ENCODE peak calls at places on chromosomes 2 and 18, in seven cellular contexts. W is CD4-positive, alpha-beta T cell; L is AG04450; A is coronary artery; Q is tibial artery; P is adrenal gland; K is sigmoid colon. O is an unnamed sample.

GRCh38 chr2:42867093-42868065 is 75.0 kb upstream of the HAAO start:
- DNase-seq in W (no peak), L (no peak), A (peak), Q (no peak), P (no peak), K (no peak), O (no peak)

GRCh38 chr2:45681675-45682074 is 30.2 kb downstream of the PRKCE start:
- DNase-seq in W (no peak), L (peak), A (no peak), Q (no peak), P (peak), K (no peak), O (no peak)

GRCh38 chr18:37403100-37403781 is 162.4 kb downstream of the CELF4 start:
- DNase-seq in W (no peak), L (peak), A (no peak), Q (no peak), P (peak), K (no peak), O (no peak)

GRCh38 chr2:64601785-64602391 is 51.8 kb downstream of the SERTAD2 start:
- DNase-seq in W (no peak), L (no peak), A (no peak), Q (no peak), P (no peak), K (no peak), O (no peak)

GRCh38 chr2:98751748-98752147 is 20.8 kb upstream of the MGAT4A start:
- DNase-seq in W (no peak), L (no peak), A (no peak), Q (no peak), P (no peak), K (no peak), O (no peak)

GRCh38 chr18:7817596-7817995 is 250.5 kb downstream of the PTPRM start:
- DNase-seq in W (no peak), L (no peak), A (no peak), Q (no peak), P (peak), K (no peak), O (no peak)

GRCh38 chr2:205930209-205930608 is 155.8 kb downstream of the INO80D start:
- DNase-seq in W (no peak), L (no peak), A (no peak), Q (no peak), P (peak), K (no peak), O (no peak)

GRCh38 chr2:106105151-106105922 is 88.8 kb downstream of the UXS1 start:
- DNase-seq in W (no peak), L (no peak), A (no peak), Q (no peak), P (no peak), K (no peak), O (no peak)

GRCh38 chr2:181411105-181411849 is 45.9 kb upstream of the ITGA4 start:
- DNase-seq in W (no peak), L (no peak), A (no peak), Q (no peak), P (no peak), K (no peak), O (no peak)

GRCh38 chr2:54336136-54336976 is 80.3 kb upstream of the TSPYL6 start:
- DNase-seq in W (no peak), L (peak), A (no peak), Q (no peak), P (no peak), K (no peak), O (no peak)

GRCh38 chr2:98637401-98638144 is 29.2 kb downstream of the UNC50 start:
- DNase-seq in W (peak), L (no peak), A (no peak), Q (no peak), P (no peak), K (no peak), O (no peak)

GRCh38 chr18:9008203-9008708 is 94.2 kb upstream of the NDUFV2 start:
- DNase-seq in W (no peak), L (no peak), A (no peak), Q (no peak), P (no peak), K (no peak), O (no peak)

GRCh38 chr2:126979039-126979438 is 80.3 kb downstream of the TEX51 start:
- DNase-seq in W (no peak), L (no peak), A (no peak), Q (no peak), P (no peak), K (no peak), O (no peak)

GRCh38 chr2:138652378-138652777 is 127.8 kb downstream of the NXPH2 start:
- DNase-seq in W (no peak), L (no peak), A (no peak), Q (no peak), P (no peak), K (no peak), O (no peak)

GRCh38 chr2:217367464-217367863 is 507.6 kb upstream of the TNP1 start:
- DNase-seq in W (no peak), L (peak), A (no peak), Q (no peak), P (no peak), K (no peak), O (no peak)

GRCh38 chr2:9709539-9710285 is 78.9 kb upstream of the YWHAQ start:
- DNase-seq in W (no peak), L (no peak), A (no peak), Q (peak), P (no peak), K (no peak), O (no peak)

GRCh38 chr2:11080253-11081115 is 74.8 kb upstream of the SLC66A3 start:
- DNase-seq in W (no peak), L (no peak), A (no peak), Q (peak), P (no peak), K (no peak), O (no peak)

GRCh38 chr18:12278153-12278764 is 24.1 kb downstream of the CIDEA start:
- DNase-seq in W (no peak), L (no peak), A (no peak), Q (no peak), P (no peak), K (no peak), O (no peak)

GRCh38 chr18:10235553-10235952 is 218.9 kb upstream of the APCDD1 start:
- DNase-seq in W (no peak), L (no peak), A (no peak), Q (no peak), P (no peak), K (no peak), O (no peak)

GRCh38 chr2:138122891-138123290 is 158.6 kb downstream of the HNMT start:
- DNase-seq in W (no peak), L (no peak), A (no peak), Q (no peak), P (no peak), K (no peak), O (no peak)

GRCh38 chr2:152243723-152244122 is 68.2 kb upstream of the STAM2 start:
- DNase-seq in W (no peak), L (no peak), A (no peak), Q (no peak), P (no peak), K (no peak), O (no peak)

DNA sequence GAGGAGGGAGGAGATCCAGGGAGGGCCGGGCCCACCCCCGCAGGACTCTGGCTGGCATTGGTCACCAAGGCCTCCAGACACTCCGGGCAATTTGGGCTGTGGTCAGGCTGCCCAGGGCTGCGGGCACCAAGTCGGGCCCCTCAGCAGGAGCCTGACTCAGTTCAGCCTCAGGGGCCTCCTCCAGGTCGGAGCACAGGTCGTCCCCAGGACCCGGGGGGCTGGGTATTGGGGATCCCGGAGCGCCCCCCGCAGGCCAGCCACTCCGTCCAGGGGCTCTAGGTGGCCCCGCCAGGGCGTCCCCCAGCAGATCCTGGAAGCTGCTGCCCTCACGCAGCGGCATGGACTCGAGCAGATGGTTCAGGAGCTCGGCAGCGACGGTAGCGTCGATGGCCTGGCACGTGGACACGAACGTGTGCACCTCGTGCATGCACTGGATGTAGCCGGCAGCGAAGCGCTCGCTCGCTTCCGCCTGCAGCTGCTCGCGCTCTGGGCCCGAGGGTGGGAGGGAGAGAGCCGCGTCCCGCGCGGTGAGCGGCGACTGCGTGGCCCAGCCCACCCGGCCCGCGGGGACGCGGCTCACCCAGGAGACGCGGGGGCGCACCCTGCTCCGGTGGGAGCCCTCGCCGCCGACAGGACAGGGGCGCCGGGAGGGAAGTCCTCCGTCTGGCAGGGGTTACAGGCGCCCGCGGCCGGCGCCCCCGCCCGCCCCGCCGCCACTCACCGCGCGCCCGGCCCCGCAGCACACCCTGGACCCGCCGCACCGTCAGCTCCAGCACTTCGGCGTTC is 879 bp downstream of the HES6 start:
- DNase-seq in W (peak), L (no peak), A (peak), Q (no peak), P (peak), K (peak), O (no peak)
- TF ChIP-seq CTCF in W (no peak), L (no peak), A (no peak), Q (no peak), P (no peak), K (no peak), O (no peak)

GRCh38 chr2:121667618-121668017 is 18.4 kb upstream of the CLASP1 start:
- DNase-seq in W (no peak), L (no peak), A (no peak), Q (no peak), P (no peak), K (no peak), O (no peak)
- H3K27ac ChIP-seq in W (no peak), L (no peak), A (no peak), Q (no peak), P (no peak), K (no peak), O (no peak)

GRCh38 chr2:74102516-74102915 is 45.2 kb downstream of the BOLA3 start:
- DNase-seq in W (no peak), L (no peak), A (no peak), Q (no peak), P (no peak), K (no peak), O (no peak)

GRCh38 chr2:74103763-74104162 is 43.9 kb downstream of the BOLA3 start:
- DNase-seq in W (no peak), L (no peak), A (no peak), Q (no peak), P (no peak), K (no peak), O (no peak)

GRCh38 chr2:74105413-74105812 is 42.3 kb downstream of the BOLA3 start:
- DNase-seq in W (no peak), L (no peak), A (no peak), Q (no peak), P (no peak), K (no peak), O (no peak)

GRCh38 chr2:74107071-74107470 is 40.6 kb downstream of the BOLA3 start:
- DNase-seq in W (no peak), L (no peak), A (no peak), Q (no peak), P (no peak), K (no peak), O (no peak)

GRCh38 chr2:74104839-74105238 is 42.9 kb downstream of the BOLA3 start:
- DNase-seq in W (no peak), L (no peak), A (no peak), Q (no peak), P (no peak), K (no peak), O (no peak)
- TF ChIP-seq CTCF in W (no peak), L (peak), A (no peak), Q (no peak), P (no peak), K (no peak), O (no peak)

GRCh38 chr18:58257461-58257860 is 213.4 kb downstream of the NEDD4L start:
- DNase-seq in W (no peak), L (no peak), A (no peak), Q (no peak), P (no peak), K (no peak), O (no peak)

GRCh38 chr18:58256316-58257080 is 212.5 kb downstream of the NEDD4L start:
- DNase-seq in W (no peak), L (no peak), A (no peak), Q (no peak), P (no peak), K (no peak), O (no peak)

GRCh38 chr18:58253871-58254270 is 209.8 kb downstream of the NEDD4L start:
- DNase-seq in W (no peak), L (no peak), A (no peak), Q (no peak), P (no peak), K (no peak), O (no peak)

GRCh38 chr18:58254873-58255511 is 211.0 kb downstream of the NEDD4L start:
- DNase-seq in W (no peak), L (no peak), A (no peak), Q (no peak), P (no peak), K (peak), O (no peak)

DNA sequence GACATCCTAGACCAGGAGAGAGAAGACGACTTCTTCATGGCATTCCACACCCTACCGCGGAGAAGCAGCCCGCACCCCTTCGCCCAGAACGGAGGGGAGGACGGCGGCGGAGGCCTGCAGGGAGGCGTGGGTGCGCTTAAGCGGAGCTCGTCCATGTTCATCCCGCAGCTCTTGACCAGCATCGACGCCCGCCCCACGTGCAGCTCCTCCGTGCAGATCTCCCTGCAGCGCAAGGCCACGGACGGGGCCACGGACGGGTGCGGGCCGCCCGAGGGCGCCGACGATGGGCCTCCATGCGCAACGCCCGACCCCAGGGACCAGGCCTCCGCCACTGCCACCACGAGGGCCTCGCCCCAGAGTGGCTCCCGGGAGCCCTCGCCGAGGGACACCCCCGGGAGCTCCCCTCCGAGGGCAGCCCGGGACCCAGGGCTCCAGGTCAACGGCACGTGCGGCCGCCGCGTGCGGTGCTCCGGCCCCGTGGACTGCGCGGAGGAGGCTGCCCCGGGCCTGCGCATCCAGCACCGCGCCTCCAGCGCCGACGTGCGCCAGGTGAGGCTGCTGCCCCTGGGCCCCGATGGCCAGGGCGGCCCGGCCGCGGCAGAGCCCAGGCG is 211.8 kb downstream of the NEDD4L start:
- DNase-seq in W (no peak), L (no peak), A (no peak), Q (no peak), P (no peak), K (no peak), O (no peak)
- H3K27ac ChIP-seq in W (no peak), L (no peak), A (no peak), Q (no peak), P (no peak), K (peak), O (no peak)

DNA sequence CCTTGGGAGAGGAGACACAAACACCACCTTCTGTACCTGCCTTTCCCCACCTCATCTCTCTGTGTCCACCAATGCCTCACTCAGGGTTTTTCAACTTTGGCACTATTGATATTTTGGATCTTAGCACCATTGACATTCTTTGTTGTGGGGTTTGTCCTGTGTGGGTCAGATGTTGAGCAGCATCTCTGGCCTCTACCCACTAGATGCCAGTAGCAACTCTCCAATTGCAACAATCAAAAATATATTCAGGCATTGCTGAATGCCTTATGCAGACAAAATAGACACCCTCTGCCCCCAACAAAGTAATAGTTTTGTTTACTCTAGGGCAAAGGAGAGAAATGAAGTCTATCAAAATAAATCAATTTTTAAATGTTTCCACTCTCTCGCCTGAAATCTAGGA is 1384.3 kb upstream of the NXPH2 start:
- DNase-seq in W (no peak), L (no peak), A (no peak), Q (no peak), P (no peak), K (no peak), O (no peak)
- TF ChIP-seq CTCF in W (no peak), L (no peak), A (no peak), Q (no peak), P (no peak), K (no peak), O (no peak)

GRCh38 chr2:61015971-61016370 is 1.5 kb upstream of the PEX13 start:
- DNase-seq in W (no peak), L (no peak), A (no peak), Q (no peak), P (no peak), K (no peak), O (no peak)
- H3K27ac ChIP-seq in W (no peak), L (no peak), A (no peak), Q (no peak), P (no peak), K (no peak), O (no peak)

O was measured in thoracic aorta.